ENCODE peak calls at places on chromosomes 11 and 22, in seven cellular contexts. Z, O, X, F, U, S and Y are unnamed samples.

GRCh38 chr11:90218606-90219005 is 4.2 kb downstream of the CHORDC1 start:
- DNase-seq in Z (no peak), O (no peak), X (no peak), F (no peak), U (no peak), S (no peak), Y (no peak)

GRCh38 chr11:60265373-60266214 is 14.9 kb upstream of the MS4A4A start:
- DNase-seq in Z (peak; percentile 62), O (peak; percentile 7), X (peak; percentile 62), F (peak; percentile 21), U (peak; percentile 39), S (no peak), Y (peak; percentile 54)

GRCh38 chr11:95720219-95720618 is 69.4 kb downstream of the FAM76B start:
- DNase-seq in Z (no peak), O (peak; percentile 31), X (no peak), F (no peak), U (no peak), S (no peak), Y (no peak)

GRCh38 chr22:38751422-38752346 is 4.1 kb downstream of the SUN2 start:
- DNase-seq in Z (no peak), O (peak; percentile 90), X (no peak), F (peak; percentile 83), U (no peak), S (peak; percentile 41), Y (peak; percentile 93)

GRCh38 chr11:2205214-2205770 is 33.7 kb upstream of the TH start:
- DNase-seq in Z (no peak), O (no peak), X (no peak), F (no peak), U (no peak), S (no peak), Y (no peak)

GRCh38 chr22:32175751-32176644 is 16.9 kb upstream of the C22orf42 start:
- DNase-seq in Z (no peak), O (no peak), X (no peak), F (no peak), U (peak; percentile 20), S (no peak), Y (no peak)

GRCh38 chr22:48425091-48425506 is 1402.6 kb downstream of the BRD1 start:
- DNase-seq in Z (no peak), O (no peak), X (no peak), F (no peak), U (no peak), S (no peak), Y (no peak)

GRCh38 chr11:104916442-104916841 is 18.2 kb upstream of the CASP12 start:
- DNase-seq in Z (no peak), O (no peak), X (no peak), F (no peak), U (no peak), S (no peak), Y (no peak)

GRCh38 chr11:65855927-65856363 is 2.0 kb downstream of the CFL1 start:
- DNase-seq in Z (no peak), O (no peak), X (no peak), F (no peak), U (no peak), S (no peak), Y (peak; percentile 4)

GRCh38 chr11:76783294-76783900 is at the start of gene TSKU:
- DNase-seq in Z (no peak), O (no peak), X (no peak), F (no peak), U (no peak), S (no peak), Y (no peak)

GRCh38 chr11:70092959-70093358 is 14.8 kb downstream of the ANO1 start:
- DNase-seq in Z (no peak), O (no peak), X (no peak), F (no peak), U (no peak), S (no peak), Y (no peak)

GRCh38 chr22:23278883-23279675 is 98.8 kb downstream of the BCR start:
- DNase-seq in Z (no peak), O (peak; percentile 35), X (no peak), F (no peak), U (no peak), S (no peak), Y (no peak)

GRCh38 chr11:1122356-1123002 is 35.3 kb upstream of the MUC5AC start:
- DNase-seq in Z (no peak), O (no peak), X (no peak), F (no peak), U (no peak), S (no peak), Y (no peak)

GRCh38 chr22:23219787-23220484 is 39.6 kb downstream of the BCR start:
- DNase-seq in Z (no peak), O (no peak), X (no peak), F (peak; percentile 71), U (no peak), S (no peak), Y (peak; percentile 78)

GRCh38 chr22:27801616-27802388 is at the start of gene MN1:
- DNase-seq in Z (no peak), O (peak; percentile 55), X (peak; percentile 27), F (no peak), U (no peak), S (no peak), Y (peak; percentile 18)

GRCh38 chr22:48105254-48105653 is 1342.8 kb downstream of the TBC1D22A start:
- DNase-seq in Z (no peak), O (no peak), X (no peak), F (no peak), U (no peak), S (no peak), Y (no peak)

GRCh38 chr11:44213148-44213547 is 96.8 kb downstream of the ALX4 start:
- DNase-seq in Z (no peak), O (no peak), X (no peak), F (no peak), U (no peak), S (no peak), Y (no peak)

GRCh38 chr22:24400726-24401596 is 26.4 kb upstream of the ADORA2A start:
- DNase-seq in Z (no peak), O (no peak), X (no peak), F (no peak), U (no peak), S (no peak), Y (peak; percentile 50)

GRCh38 chr22:34111210-34111824 is 191.0 kb upstream of the LARGE1 start:
- DNase-seq in Z (peak; percentile 11), O (no peak), X (peak; percentile 26), F (no peak), U (peak; percentile 9), S (no peak), Y (peak; percentile 57)

GRCh38 chr11:73310661-73311393 is 2.8 kb downstream of the ARHGEF17 start:
- DNase-seq in Z (no peak), O (no peak), X (no peak), F (no peak), U (no peak), S (no peak), Y (no peak)
- H3K4me3 ChIP-seq in Z (no peak overlapping the region), O (no peak overlapping the region), X (no peak overlapping the region), F (no peak overlapping the region), U (no peak overlapping the region), S (peak overlapping the region; percentile 70), Y (no peak overlapping the region)

DNA sequence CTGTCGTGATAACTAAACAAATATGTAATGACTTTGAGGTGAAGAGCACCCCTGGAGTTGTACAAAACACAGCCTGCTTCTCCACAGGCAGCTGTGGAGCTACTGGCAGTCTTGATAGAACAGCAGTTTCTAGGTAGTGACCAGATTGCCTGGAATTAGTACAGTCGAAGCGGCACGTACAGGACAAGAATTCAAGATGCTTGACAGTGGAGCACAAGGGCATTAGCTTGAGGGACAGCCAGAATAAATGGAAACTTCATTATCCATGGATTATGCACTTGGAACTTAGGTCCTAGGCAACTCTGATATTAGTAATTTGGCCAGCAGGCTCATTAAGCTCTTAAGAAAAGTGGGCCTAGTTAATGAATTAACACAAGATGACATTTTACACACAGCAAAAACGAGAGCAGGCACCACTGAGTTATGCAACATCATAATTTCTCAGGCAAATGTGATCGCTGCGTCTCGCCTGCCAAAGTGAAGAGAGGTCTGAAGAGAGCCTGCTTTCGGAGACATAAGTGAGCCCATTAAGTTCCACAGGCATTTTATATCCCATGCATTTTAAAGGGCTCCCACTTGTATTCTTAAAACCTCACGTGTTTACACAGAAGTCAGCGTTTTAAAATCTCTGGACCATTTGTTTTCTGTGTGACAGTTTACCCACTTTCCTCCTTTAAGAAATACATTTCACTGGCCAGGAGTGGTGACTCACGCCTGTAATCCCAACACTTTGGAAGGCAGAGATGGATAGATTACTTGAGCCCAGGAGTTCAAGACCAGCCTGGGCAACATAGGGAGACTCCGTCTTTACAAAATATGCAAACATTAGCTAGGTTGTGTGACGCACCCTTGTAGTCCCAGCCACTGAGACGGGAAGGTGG is 66.2 kb downstream of the COMMD9 start:
- DNase-seq in Z (no peak), O (no peak), X (no peak), F (no peak), U (no peak), S (no peak), Y (no peak)
- H3K4me3 ChIP-seq in Z (no peak overlapping the region), O (no peak overlapping the region), X (no peak overlapping the region), F (no peak overlapping the region), U (no peak overlapping the region), S (no peak overlapping the region), Y (no peak overlapping the region)

GRCh38 chr11:118660646-118661424 is 18.6 kb downstream of the TREH start:
- DNase-seq in Z (no peak), O (no peak), X (no peak), F (no peak), U (no peak), S (no peak), Y (no peak)

GRCh38 chr11:118659956-118660645 is 19.3 kb downstream of the TREH start:
- DNase-seq in Z (no peak), O (no peak), X (no peak), F (no peak), U (no peak), S (no peak), Y (no peak)

GRCh38 chr11:118657709-118658108 is 21.7 kb downstream of the TREH start:
- DNase-seq in Z (no peak), O (no peak), X (no peak), F (no peak), U (no peak), S (no peak), Y (no peak)

GRCh38 chr11:118658372-118659313 is 20.8 kb downstream of the TREH start:
- DNase-seq in Z (peak; percentile 39), O (no peak), X (peak; percentile 47), F (no peak), U (no peak), S (no peak), Y (no peak)

DNA sequence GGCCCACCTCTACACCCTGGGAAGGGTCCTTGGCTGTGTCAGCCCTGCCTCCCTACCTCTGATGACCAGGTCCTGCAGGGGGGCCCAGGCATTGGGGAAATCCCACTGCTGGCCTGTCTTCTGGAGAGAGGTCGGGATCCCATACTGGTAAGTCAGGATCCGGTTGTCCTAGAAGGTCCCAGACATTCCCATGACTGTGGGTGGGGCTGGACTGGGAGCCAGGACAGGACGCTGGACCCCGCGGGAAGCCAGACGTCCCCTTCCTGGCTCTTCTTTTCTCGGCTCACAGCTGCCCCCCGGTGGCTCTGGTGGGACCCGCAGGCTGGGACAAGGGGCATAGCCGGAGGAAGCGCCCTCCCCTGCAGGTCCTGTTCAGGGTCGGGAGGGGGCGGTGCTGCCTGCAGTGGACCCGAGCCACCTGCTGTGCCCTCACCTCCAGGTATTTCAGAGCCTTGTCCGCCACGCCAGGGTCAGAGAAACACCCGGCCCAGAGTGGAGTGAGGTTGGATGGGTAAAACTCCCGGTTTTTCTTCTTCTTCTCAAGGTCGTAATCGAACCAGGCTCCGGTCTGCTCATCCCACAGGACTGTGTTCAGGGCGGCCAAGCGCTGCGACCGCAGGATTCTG is 20.0 kb downstream of the TREH start:
- DNase-seq in Z (peak; percentile 94), O (peak; percentile 80), X (peak; percentile 99), F (peak; percentile 78), U (peak; percentile 86), S (no peak), Y (peak; percentile 85)
- H3K4me3 ChIP-seq in Z (no peak overlapping the region), O (no peak overlapping the region), X (no peak overlapping the region), F (no peak overlapping the region), U (no peak overlapping the region), S (peak overlapping the region; percentile 2), Y (no peak overlapping the region)

GRCh38 chr11:88813233-88813915 is 252.4 kb downstream of the GRM5 start:
- DNase-seq in Z (no peak), O (no peak), X (no peak), F (peak; percentile 21), U (no peak), S (no peak), Y (peak; percentile 29)
- H3K4me3 ChIP-seq in Z (no peak overlapping the region), O (no peak overlapping the region), X (no peak overlapping the region), F (no peak overlapping the region), U (no peak overlapping the region), S (no peak overlapping the region), Y (no peak overlapping the region)